ENCODE peak calls at places on chromosome 5, in four cellular contexts. I, S, Q and J are unnamed samples. For H4K20me1 and H3K4me1, the result is how much of the 10 kb centered on the place peaks cover.

GRCh38 chr5:127275641-127276193 is 14.9 kb upstream of the MEGF10 start:
- DNase-seq in I (no peak), Q (no peak), S (no peak), J (no peak)

GRCh38 chr5:151243564-151243963 is 9.4 kb upstream of the GM2A start:
- DNase-seq in S (no peak), I (no peak), Q (no peak), J (no peak)

GRCh38 chr5:56054651-56055050 is 59.9 kb upstream of the IL6ST start:
- DNase-seq in I (no peak), S (no peak), Q (no peak), J (no peak)

GRCh38 chr5:140342287-140342686 is 4.1 kb downstream of the HBEGF start:
- DNase-seq in S (no peak), Q (no peak), I (peak), J (no peak)

GRCh38 chr5:84202136-84202535 is 182.5 kb downstream of the EDIL3 start:
- DNase-seq in S (no peak), Q (peak), I (no peak), J (no peak)

GRCh38 chr5:130213607-130214006 is 309.3 kb downstream of the CHSY3 start:
- DNase-seq in Q (no peak), I (no peak), S (no peak), J (no peak)

GRCh38 chr5:176425138-176425537 is 8.8 kb upstream of the CLTB start:
- DNase-seq in S (no peak), Q (peak), I (no peak), J (no peak)

GRCh38 chr5:134527961-134528424 is 2.5 kb downstream of the JADE2 start:
- DNase-seq in S (no peak), Q (no peak), I (no peak), J (no peak)

GRCh38 chr5:58849995-58850667 is 267.3 kb downstream of the RAB3C start:
- DNase-seq in S (peak), Q (peak), I (peak), J (no peak)

GRCh38 chr5:102666164-102666951 is 88.7 kb upstream of the PAM start:
- DNase-seq in I (no peak), Q (peak), S (peak), J (no peak)

GRCh38 chr5:138981606-138982005 is 106.5 kb upstream of the LRRTM2 start:
- DNase-seq in I (no peak), Q (peak), S (no peak), J (peak)

GRCh38 chr5:106205916-106206571 is 1464.7 kb downstream of the EFNA5 start:
- DNase-seq in I (no peak), S (no peak), Q (no peak), J (no peak)

GRCh38 chr5:77454123-77454522 is 38.0 kb downstream of the WDR41 start:
- DNase-seq in S (no peak), Q (no peak), I (no peak), J (no peak)

GRCh38 chr5:53179681-53180080 is 70.1 kb upstream of the MOCS2 start:
- DNase-seq in S (no peak), Q (no peak), I (no peak), J (no peak)

GRCh38 chr5:143133721-143134120 is 269.8 kb downstream of the NR3C1 start:
- DNase-seq in S (no peak), I (no peak), Q (peak), J (no peak)

GRCh38 chr5:151093476-151093889 is 12.6 kb upstream of the TNIP1 start:
- DNase-seq in Q (peak), I (no peak), S (no peak), J (no peak)

GRCh38 chr5:8234179-8234578 is 365.2 kb downstream of the MTRR start:
- DNase-seq in I (no peak), Q (no peak), S (no peak), J (no peak)

GRCh38 chr5:158992104-158992740 is 107.5 kb downstream of the EBF1 start:
- DNase-seq in S (no peak), I (no peak), Q (no peak), J (no peak)

GRCh38 chr5:133882107-133882695 is 86.2 kb downstream of the C5orf15 start:
- DNase-seq in I (no peak), Q (no peak), S (no peak), J (no peak)

GRCh38 chr5:178223196-178223773 is 9.3 kb downstream of the PHYKPL start:
- DNase-seq in I (no peak), Q (no peak), S (no peak), J (no peak)

GRCh38 chr5:156367602-156368001 is 40.6 kb downstream of the SGCD start:
- DNase-seq in Q (peak), I (no peak), S (no peak), J (no peak)

GRCh38 chr5:132655821-132656773 is 1.9 kb upstream of the IL13 start:
- DNase-seq in S (peak), Q (no peak), I (no peak), J (peak)

GRCh38 chr5:74209566-74209965 is 431.0 kb downstream of the ENC1 start:
- DNase-seq in Q (peak), S (no peak), I (no peak), J (no peak)

GRCh38 chr5:124519396-124519795 is 227.0 kb downstream of the ZNF608 start:
- DNase-seq in S (no peak), Q (peak), I (peak), J (no peak)

GRCh38 chr5:77181596-77182304 is 28.7 kb upstream of the PDE8B start:
- DNase-seq in S (no peak), I (no peak), Q (no peak), J (no peak)

GRCh38 chr5:169861934-169862333 is 118.4 kb downstream of the INSYN2B start:
- DNase-seq in S (peak), I (no peak), Q (peak), J (no peak)

GRCh38 chr5:130964238-130965192 is 200.5 kb downstream of the HINT1 start:
- DNase-seq in S (no peak), Q (peak), I (no peak), J (no peak)

GRCh38 chr5:169192572-169192971 is 108.4 kb downstream of the SLIT3 start:
- DNase-seq in S (no peak), I (no peak), Q (no peak), J (no peak)

GRCh38 chr5:16455670-16456069 is 9.9 kb downstream of the ZNF622 start:
- DNase-seq in I (no peak), S (no peak), Q (no peak), J (no peak)

GRCh38 chr5:16457853-16458252 is 7.7 kb downstream of the ZNF622 start:
- DNase-seq in Q (peak), S (no peak), I (no peak), J (no peak)

GRCh38 chr5:16454686-16455085 is 10.9 kb downstream of the ZNF622 start:
- DNase-seq in I (no peak), Q (no peak), S (no peak), J (no peak)

GRCh38 chr5:16457451-16457850 is 8.1 kb downstream of the ZNF622 start:
- DNase-seq in I (no peak), Q (no peak), S (no peak), J (no peak)

GRCh38 chr5:16456103-16456832 is 9.3 kb downstream of the ZNF622 start:
- DNase-seq in I (peak), Q (peak), S (peak), J (no peak)
- H4K20me1 ChIP-seq in I (under half), Q (under half), S (under half), J (under half)

GRCh38 chr5:167180899-167181298 is 1110.5 kb upstream of the WWC1 start:
- DNase-seq in S (no peak), Q (no peak), I (no peak), J (no peak)
- H3K4me1 ChIP-seq in S (under half), Q (under half), I (under half), J (under half)

GRCh38 chr5:157941616-157942015 is 82.7 kb upstream of the CLINT1 start:
- DNase-seq in I (no peak), S (no peak), Q (no peak), J (no peak)

GRCh38 chr5:157942595-157942994 is 83.7 kb upstream of the CLINT1 start:
- DNase-seq in Q (no peak), I (no peak), S (no peak), J (no peak)

GRCh38 chr5:157947156-157947555 is 88.2 kb upstream of the CLINT1 start:
- DNase-seq in Q (no peak), I (no peak), S (no peak), J (no peak)

GRCh38 chr5:157944938-157945337 is 86.0 kb upstream of the CLINT1 start:
- DNase-seq in I (no peak), S (no peak), Q (no peak), J (no peak)

GRCh38 chr5:157944077-157944633 is 85.2 kb upstream of the CLINT1 start:
- DNase-seq in I (no peak), S (no peak), Q (no peak), J (peak)
- H4K20me1 ChIP-seq in I (under half), S (under half), Q (under half), J (under half)

GRCh38 chr5:96331681-96332361 is 101.2 kb downstream of the PCSK1 start:
- DNase-seq in Q (no peak), I (no peak), S (no peak), J (no peak)
- H3K4me1 ChIP-seq in Q (under half), I (under half), S (under half), J (under half)

GRCh38 chr5:68239485-68239884 is 23.9 kb downstream of the PIK3R1 start:
- DNase-seq in Q (peak), S (peak), I (no peak), J (no peak)

GRCh38 chr5:68240771-68241170 is 25.2 kb downstream of the PIK3R1 start:
- DNase-seq in Q (no peak), I (no peak), S (peak), J (no peak)

GRCh38 chr5:68240196-68240595 is 24.6 kb downstream of the PIK3R1 start:
- DNase-seq in I (peak), S (peak), Q (no peak), J (no peak)

GRCh38 chr5:68233075-68233474 is 17.5 kb downstream of the PIK3R1 start:
- DNase-seq in S (peak), Q (no peak), I (no peak), J (no peak)

DNA sequence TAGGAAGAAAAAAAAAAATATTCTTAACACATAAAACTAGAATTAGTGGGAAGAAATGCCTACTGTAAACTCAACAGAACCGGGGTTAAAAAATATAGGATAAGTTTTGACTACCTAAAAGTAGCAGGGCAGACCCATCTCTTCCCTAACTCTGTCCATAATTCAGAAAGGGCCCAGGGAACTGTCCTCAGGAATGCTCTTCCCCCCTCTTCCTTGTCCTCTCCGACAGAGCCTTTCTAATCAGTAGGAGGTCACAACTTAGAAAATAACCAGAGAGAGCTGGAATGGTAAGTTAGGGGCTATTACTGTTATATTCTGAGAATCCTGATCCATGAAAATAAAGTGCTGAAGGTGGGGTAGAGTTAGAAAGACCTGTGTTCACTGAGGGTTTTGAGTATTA is 22.2 kb downstream of the PIK3R1 start:
- DNase-seq in I (no peak), S (no peak), Q (no peak), J (no peak)
- H4K20me1 ChIP-seq in I (under half), S (under half), Q (under half), J (under half)